ENCODE peak calls at places on chromosomes 6 and 20, in six cellular contexts. C is lower leg skin, U is lower lobe of right lung, I is ovary, M is WERI-Rb-1, O is GM06990. L is an unnamed sample.

GRCh38 chr6:296151-297122 is 4.2 kb downstream of the DUSP22 start:
- DNase-seq in O (peak; percentile 71), U (no peak), M (no peak), C (peak; percentile 14), I (no peak), L (peak; percentile 57)

GRCh38 chr20:60961551-60961950 is 290.5 kb upstream of the CDH4 start:
- DNase-seq in O (no peak), M (no peak), C (no peak), U (no peak), I (no peak), L (no peak)

GRCh38 chr20:330233-331149 is 5.1 kb downstream of the SOX12 start:
- DNase-seq in U (no peak), I (peak; percentile 61), M (peak; percentile 69), O (no peak), C (no peak), L (peak; percentile 81)

GRCh38 chr20:50692553-50692933 is 1.2 kb upstream of the RIPOR3 start:
- DNase-seq in C (no peak), O (no peak), M (no peak), U (no peak), I (no peak), L (no peak)

GRCh38 chr6:132252113-132252512 is 149.2 kb downstream of the MOXD1 start:
- DNase-seq in I (no peak), C (peak; percentile 75), O (no peak), M (peak; percentile 18), U (no peak), L (no peak)

GRCh38 chr6:1321715-1322114 is 9.8 kb downstream of the FOXQ1 start:
- DNase-seq in O (no peak), U (no peak), I (no peak), C (no peak), M (no peak), L (no peak)

GRCh38 chr6:37566209-37566859 is 66.6 kb upstream of the CCDC167 start:
- DNase-seq in C (no peak), U (peak; percentile 58), O (peak; percentile 77), I (peak; percentile 42), M (peak; percentile 89), L (peak; percentile 92)

GRCh38 chr20:37247547-37247946 is 14.1 kb downstream of the GHRH start:
- DNase-seq in C (no peak), M (no peak), U (no peak), O (no peak), I (no peak), L (no peak)

GRCh38 chr6:140011537-140011936 is 637.1 kb upstream of the CITED2 start:
- DNase-seq in U (no peak), I (no peak), O (no peak), M (no peak), C (no peak), L (no peak)

GRCh38 chr6:87660226-87660886 is 41.7 kb downstream of the AKIRIN2 start:
- DNase-seq in C (no peak), I (no peak), M (no peak), O (no peak), U (no peak), L (no peak)

GRCh38 chr20:24502184-24502583 is 32.8 kb downstream of the SYNDIG1 start:
- DNase-seq in U (no peak), C (peak; percentile 29), M (no peak), I (no peak), O (no peak), L (no peak)

GRCh38 chr6:4781967-4782537 is 5.8 kb downstream of the CDYL start:
- DNase-seq in I (no peak), O (no peak), M (no peak), C (no peak), U (no peak), L (no peak)

GRCh38 chr6:33822575-33823395 is 19.0 kb upstream of the MLN start:
- DNase-seq in C (no peak), U (peak; percentile 14), O (no peak), I (no peak), M (peak; percentile 92), L (no peak)

GRCh38 chr20:61588356-61589054 is 336.4 kb downstream of the CDH4 start:
- DNase-seq in I (no peak), M (no peak), U (peak; percentile 4), C (no peak), O (no peak), L (no peak)

GRCh38 chr20:35174458-35175216 is 2.8 kb downstream of the PROCR start:
- DNase-seq in I (no peak), M (no peak), O (no peak), U (no peak), C (no peak), L (no peak)

GRCh38 chr6:89117285-89118108 is at the start of gene SRSF12:
- DNase-seq in I (peak; percentile 42), O (peak; percentile 62), U (peak; percentile 71), M (peak; percentile 54), C (no peak), L (peak; percentile 89)

GRCh38 chr20:9945406-9945805 is 89.4 kb upstream of the ANKEF1 start:
- DNase-seq in O (no peak), M (peak; percentile 13), I (no peak), U (no peak), C (no peak), L (no peak)

GRCh38 chr20:21019831-21020655 is 86.1 kb downstream of the LINC00237 start:
- DNase-seq in I (no peak), C (no peak), O (no peak), U (no peak), M (no peak), L (no peak)

GRCh38 chr6:68658338-68658737 is 23.3 kb downstream of the ADGRB3 start:
- DNase-seq in U (no peak), C (no peak), O (no peak), M (no peak), I (no peak), L (no peak)

GRCh38 chr6:160810238-160810637 is 108.2 kb downstream of the PLG start:
- DNase-seq in I (no peak), M (no peak), C (no peak), U (no peak), O (no peak), L (no peak)